ENCODE peak calls at places on chromosome 18, in five cellular contexts. M, B, I, T and R are unnamed samples.

GRCh38 chr18:70523035-70523797 is 234.4 kb downstream of the SOCS6 start:
- DNase-seq in T (no peak), I (no peak), M (no peak), B (no peak), R (no peak)

GRCh38 chr18:10488022-10488421 is 33.6 kb downstream of the APCDD1 start:
- DNase-seq in I (no peak), B (no peak), M (peak), T (no peak), R (no peak)

GRCh38 chr18:76256897-76257500 is 238.0 kb downstream of the ZNF516 start:
- DNase-seq in M (peak), I (peak), T (peak), B (peak), R (peak)

GRCh38 chr18:49613141-49613641 is 51.3 kb downstream of the LIPG start:
- DNase-seq in I (no peak), B (no peak), T (peak), M (peak), R (no peak)

GRCh38 chr18:67417864-67418523 is 98.5 kb downstream of the DSEL start:
- DNase-seq in B (peak), I (no peak), M (peak), T (no peak), R (peak)

GRCh38 chr18:77059294-77059916 is 73.2 kb downstream of the MBP start:
- DNase-seq in B (peak), T (peak), I (no peak), M (peak), R (peak)

GRCh38 chr18:21242141-21243040 is at the start of gene GREB1L:
- DNase-seq in T (peak), B (peak), M (peak), I (no peak), R (peak)

GRCh38 chr18:35807942-35808341 is 164.5 kb upstream of the RMP24 start:
- DNase-seq in M (no peak), B (no peak), T (no peak), I (no peak), R (no peak)

GRCh38 chr18:71047882-71048281 is 759.0 kb downstream of the SOCS6 start:
- DNase-seq in T (no peak), B (no peak), M (no peak), I (no peak), R (no peak)

GRCh38 chr18:54436501-54436900 is 78.8 kb downstream of the C18orf54 start:
- DNase-seq in B (no peak), M (no peak), I (no peak), T (no peak), R (no peak)

GRCh38 chr18:2100694-2101213 is 470.6 kb downstream of the METTL4 start:
- DNase-seq in M (no peak), B (no peak), T (no peak), I (no peak), R (no peak)

GRCh38 chr18:44911260-44911659 is 230.6 kb downstream of the SETBP1 start:
- DNase-seq in B (no peak), T (no peak), I (no peak), M (no peak), R (no peak)

GRCh38 chr18:46555213-46555612 is 101.8 kb downstream of the LOXHD1 start:
- DNase-seq in M (no peak), T (no peak), B (no peak), I (no peak), R (no peak)

GRCh38 chr18:53941601-53942335 is 282.7 kb downstream of the MBD2 start:
- DNase-seq in B (no peak), I (no peak), M (no peak), T (no peak), R (peak)

GRCh38 chr18:35355140-35355618 is 11.0 kb upstream of the ZNF24 start:
- DNase-seq in B (peak), I (peak), M (peak), T (peak), R (peak)

GRCh38 chr18:63365909-63366269 is 1.1 kb downstream of the KDSR start:
- DNase-seq in I (no peak), M (no peak), B (no peak), T (no peak), R (peak)

GRCh38 chr18:47163241-47163640 is 12.9 kb downstream of the IER3IP1 start:
- DNase-seq in B (peak), T (no peak), M (peak), I (peak), R (peak)

GRCh38 chr18:56563568-56563967 is 74.8 kb downstream of the TXNL1 start:
- DNase-seq in M (no peak), B (no peak), T (peak), I (no peak), R (peak)

GRCh38 chr18:49135871-49136270 is 185.1 kb upstream of the SMAD7 start:
- DNase-seq in M (peak), I (no peak), T (no peak), B (peak), R (no peak)

GRCh38 chr18:429030-429429 is 71.5 kb downstream of the COLEC12 start:
- DNase-seq in I (no peak), T (no peak), B (no peak), M (no peak), R (no peak)

GRCh38 chr18:48023334-48024008 is 93.0 kb upstream of the SMAD2 start:
- DNase-seq in M (peak), T (peak), B (peak), I (no peak), R (peak)

DNA sequence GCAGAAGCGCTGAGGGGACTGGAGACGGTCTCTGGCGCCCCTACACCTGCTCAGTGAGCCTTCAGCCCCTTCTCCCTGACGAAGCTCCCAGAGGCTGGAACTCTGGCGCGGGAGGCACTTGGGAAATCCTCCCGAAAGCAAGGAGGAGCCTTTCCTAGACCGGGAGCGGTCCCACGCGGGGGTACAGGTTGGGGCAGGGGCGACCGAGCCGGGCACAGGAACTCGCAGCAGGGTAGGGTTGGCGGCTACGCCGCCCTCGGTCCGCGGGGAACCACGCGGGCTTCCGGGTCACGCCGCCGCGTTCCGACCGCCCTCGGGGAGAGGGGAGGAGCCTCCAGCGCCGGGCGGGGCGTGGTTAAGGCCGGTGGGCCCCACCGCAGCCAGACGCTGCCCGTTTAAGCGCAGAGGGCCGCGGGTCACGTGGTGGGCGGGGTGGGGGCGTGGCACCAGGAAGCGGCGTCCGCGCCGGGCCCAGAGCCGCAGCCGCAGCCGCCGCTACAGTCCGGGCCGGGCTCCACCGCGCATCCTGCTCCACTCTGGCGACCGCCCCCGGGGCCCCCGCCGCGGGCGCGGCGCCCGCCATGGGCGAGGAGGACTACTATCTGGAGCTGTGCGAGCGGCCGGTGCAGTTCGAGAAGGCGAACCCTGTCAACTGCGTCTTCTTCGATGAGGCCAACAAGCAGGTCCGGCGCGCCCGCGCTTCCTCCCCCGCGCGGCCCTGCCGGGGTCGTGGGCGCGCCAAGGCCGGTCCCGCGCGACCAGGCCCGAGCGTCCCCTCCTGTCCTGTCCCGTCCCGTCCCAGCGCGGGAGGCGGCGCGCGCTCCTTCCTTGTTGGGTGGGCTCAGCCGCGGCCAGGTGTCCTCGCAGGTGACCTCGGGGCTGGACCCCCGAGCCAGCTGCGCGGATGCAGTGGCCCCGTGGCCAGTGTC is at the start of gene RMC1:
- DNase-seq in B (peak), I (peak), M (peak), T (peak), R (peak)
- TF ChIP-seq CTCF in B (no peak), I (no peak), M (no peak), T (no peak), R (no peak)

DNA sequence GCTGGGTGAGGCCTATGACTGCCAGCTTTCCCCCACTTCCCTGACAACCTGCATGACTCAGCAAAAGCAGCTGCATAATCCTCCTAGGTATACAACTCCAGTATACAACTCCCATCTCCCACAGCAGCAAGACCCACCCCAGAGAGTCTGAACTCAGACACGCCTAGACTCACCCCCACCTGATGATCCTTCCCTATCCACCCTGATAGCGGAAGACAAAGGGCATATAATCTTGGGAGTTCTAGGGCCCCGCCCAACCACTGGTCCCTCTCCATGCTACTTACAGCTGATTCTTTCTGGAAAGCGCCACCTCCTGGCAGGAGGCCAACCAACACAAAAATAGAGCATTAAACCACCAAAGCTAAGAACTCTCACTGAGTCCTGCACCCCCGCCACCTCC is 296.5 kb downstream of the DCC start:
- DNase-seq in T (peak), I (no peak), B (no peak), M (no peak), R (no peak)
- TF ChIP-seq CTCF in T (peak), I (no peak), B (no peak), M (no peak), R (no peak)

DNA sequence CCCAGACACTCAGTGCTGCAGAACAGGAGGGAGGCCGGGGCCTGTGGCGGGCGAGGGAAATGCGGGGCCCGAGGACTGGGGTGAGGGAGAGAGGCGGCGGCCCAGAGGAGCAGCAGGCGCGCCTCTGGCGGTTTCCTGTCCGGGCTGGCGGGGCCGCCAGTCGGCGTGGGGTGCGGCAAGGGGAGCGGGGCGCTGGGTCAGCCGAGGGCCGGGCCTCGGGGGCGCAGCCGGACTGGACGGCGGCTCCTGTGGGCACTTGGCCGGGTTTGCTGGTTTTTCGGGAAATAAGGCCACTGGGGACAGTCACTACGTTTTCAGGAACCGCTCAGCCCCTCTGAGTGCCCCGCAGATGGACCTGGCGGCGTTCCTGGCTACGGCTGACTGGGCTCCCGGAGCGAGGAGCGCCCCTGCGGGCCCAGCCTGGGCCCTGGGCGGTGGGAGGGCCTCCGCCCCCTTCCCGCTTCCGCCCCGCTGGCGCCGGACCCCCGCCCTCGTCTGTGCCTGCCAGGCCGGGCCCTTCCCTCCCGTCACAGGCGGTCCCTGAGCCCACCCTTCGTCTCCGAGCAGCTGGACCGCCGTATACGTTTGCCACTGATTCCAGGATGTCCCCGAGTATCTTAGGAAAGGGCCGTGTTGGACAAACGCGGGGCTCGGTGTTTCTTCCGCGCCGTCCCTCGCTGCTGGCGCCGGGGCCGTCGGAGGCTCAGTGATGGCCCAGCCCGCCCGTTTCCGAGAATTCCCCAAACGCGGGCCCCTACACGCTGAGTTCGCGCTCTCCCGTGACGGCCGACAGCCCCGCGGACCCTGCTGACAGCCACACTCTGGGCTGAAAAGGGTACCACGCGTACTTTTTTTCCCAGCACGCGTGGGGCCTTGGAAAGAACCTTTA is 84.6 kb downstream of the FAM210A start:
- DNase-seq in I (no peak), T (peak), M (no peak), B (no peak), R (no peak)
- TF ChIP-seq CTCF in I (no peak), T (no peak), M (no peak), B (no peak), R (no peak)

DNA sequence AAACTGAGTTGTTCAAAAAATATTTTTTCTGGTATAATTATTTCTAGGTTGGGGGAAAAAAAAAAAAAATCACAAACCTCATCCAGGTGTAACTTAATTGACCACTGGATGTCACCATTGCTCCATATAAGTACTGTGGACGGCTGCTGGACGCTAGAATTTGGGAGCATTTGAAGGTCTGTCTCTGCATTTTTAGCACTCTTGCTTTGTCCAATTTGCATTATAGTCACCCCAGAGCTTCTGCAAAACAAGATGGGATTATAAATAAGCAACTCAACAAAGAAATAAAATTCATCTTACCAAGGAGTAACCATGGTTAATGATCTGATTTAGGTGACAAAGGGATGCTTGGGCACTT is 83.7 kb downstream of the HRH4 start:
- DNase-seq in B (no peak), T (no peak), M (peak), I (no peak), R (peak)
- TF ChIP-seq CTCF in B (peak), T (peak), M (peak), I (no peak), R (peak)

DNA sequence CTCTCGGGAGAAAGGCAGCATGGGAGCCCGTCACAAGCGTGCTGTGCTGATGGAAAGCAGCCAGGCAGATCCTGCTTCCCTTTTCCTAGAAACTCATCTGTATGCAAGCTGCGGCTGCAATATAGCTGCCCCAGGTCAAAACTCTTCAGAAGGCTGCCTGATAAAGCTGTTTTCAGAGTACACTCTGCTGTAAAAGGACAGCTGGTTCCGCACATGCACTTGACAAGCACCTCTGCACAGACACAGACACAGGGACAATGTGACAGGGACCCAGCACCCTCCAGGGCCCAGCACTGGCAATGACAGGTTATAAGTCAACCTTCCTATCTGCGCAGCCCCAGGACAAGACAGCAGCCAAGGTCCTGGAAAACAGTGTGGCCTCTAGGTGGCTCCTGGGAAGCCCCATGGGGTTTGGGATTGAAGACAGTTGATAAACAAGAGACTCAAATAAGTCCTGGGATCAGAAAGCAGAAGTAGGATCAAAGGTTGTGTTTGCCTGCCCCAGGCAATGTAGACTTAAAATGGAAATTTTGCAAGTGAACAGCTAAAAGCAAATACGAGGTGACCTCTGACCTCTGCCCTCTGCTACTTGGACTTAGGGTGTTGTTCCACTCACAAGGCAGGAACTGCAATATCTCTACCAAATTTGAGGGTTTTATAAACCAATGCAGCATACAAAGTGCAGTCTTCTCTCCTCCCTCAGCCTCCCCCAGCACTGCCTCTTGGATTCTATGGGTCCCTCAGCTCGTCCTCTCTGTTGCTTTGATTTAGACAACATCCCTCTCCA is 16.9 kb downstream of the SLC66A2 start:
- DNase-seq in M (no peak), T (peak), B (no peak), I (no peak), R (no peak)
- TF ChIP-seq CTCF in M (no peak), T (peak), B (no peak), I (no peak), R (no peak)

GRCh38 chr18:80154293-80154692 is 45.2 kb downstream of the ADNP2 start:
- DNase-seq in I (no peak), B (no peak), M (no peak), T (peak), R (peak)
- TF ChIP-seq CTCF in I (peak), B (peak), M (peak), T (peak), R (peak)

GRCh38 chr18:78827141-78827540 is 152.5 kb upstream of the SALL3 start:
- DNase-seq in M (no peak), I (no peak), B (no peak), T (no peak), R (no peak)

GRCh38 chr18:78830161-78830560 is 149.5 kb upstream of the SALL3 start:
- DNase-seq in M (no peak), B (no peak), T (no peak), I (no peak), R (no peak)

GRCh38 chr18:78825168-78825567 is 154.4 kb upstream of the SALL3 start:
- DNase-seq in T (no peak), B (no peak), M (no peak), I (no peak), R (no peak)

GRCh38 chr18:78828131-78828530 is 151.5 kb upstream of the SALL3 start:
- DNase-seq in M (no peak), I (no peak), T (no peak), B (no peak), R (no peak)

DNA sequence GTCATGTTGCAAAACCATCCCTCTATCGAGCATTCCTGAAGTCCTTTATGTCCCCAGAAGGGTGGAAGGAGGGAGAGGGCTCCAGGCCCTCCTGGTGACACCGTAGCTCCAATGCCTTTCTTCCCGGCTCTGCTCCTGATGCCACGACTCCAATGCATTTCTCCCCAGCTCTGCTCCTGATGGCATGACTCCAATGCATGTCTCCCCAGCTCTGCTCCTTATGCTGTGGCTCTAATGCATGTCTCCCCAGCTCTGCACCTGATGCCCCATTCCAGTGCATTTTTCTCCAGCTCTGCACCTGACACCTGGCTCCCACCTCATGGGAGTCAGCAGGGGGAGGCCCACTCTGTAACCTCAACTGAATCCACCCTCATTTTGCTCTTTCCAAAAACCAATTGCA is 153.0 kb upstream of the SALL3 start:
- DNase-seq in B (no peak), T (no peak), M (no peak), I (no peak), R (no peak)
- TF ChIP-seq CTCF in B (no peak), T (no peak), M (no peak), I (no peak), R (no peak)

DNA sequence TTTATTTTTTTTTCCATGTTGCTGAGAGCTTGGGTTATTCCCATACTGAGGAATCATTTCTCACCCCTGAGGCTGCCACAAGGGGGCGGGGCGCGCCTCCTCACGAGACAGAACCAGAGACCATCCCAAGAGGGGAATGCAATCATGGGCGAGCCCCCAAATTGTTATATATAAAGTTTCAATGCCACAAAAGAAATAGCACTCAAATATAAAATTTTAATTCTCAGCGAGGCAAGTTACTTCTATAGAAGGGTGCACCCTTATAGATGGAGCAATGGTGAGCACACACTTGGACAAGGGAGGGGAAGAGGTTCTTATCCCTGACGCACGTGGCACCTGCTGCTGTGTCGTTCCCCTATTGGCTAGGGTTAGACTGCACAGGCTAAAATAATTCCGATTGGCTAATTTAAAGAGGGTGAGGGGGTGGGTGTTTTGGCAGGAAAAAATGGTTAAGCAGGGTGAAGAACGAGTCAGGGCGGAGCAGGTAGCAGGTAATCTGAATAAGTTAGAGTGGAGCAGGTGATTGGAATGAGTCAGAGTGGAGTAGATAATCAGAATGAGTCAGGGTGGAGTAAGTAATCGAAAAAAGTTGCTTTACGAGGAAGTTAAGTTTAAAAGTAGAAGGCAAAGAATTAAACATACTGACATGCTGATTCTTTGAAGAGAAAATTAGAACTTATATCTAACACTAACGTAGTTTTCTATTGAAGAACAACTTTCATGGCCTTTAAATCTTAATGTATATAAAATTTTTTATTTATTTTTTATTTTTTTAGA is 177.5 kb downstream of the MTCL1 start:
- DNase-seq in M (no peak), B (peak), T (peak), I (no peak), R (peak)
- TF ChIP-seq CTCF in M (peak), B (peak), T (peak), I (no peak), R (peak)